ENCODE peak calls at places on chromosome 6, in eight cellular contexts. One of them, this sample, is unnamed.

GRCh38 chr6:19995575-19996257 is 158.5 kb downstream of the ID4 start:
- DNase-seq in prostate gland: no peak
- DNase-seq in stomach: no peak
- DNase-seq in GM12891: no peak
- DNase-seq in K562: peak
- DNase-seq in HepG2: no peak
- DNase-seq in endothelial cell of umbilical vein: no peak
- DNase-seq in esophagus muscularis mucosa: no peak
- DNase-seq in this sample: no peak

GRCh38 chr6:122361314-122361979 is 38.0 kb upstream of the HSF2 start:
- DNase-seq in prostate gland: no peak
- DNase-seq in stomach: no peak
- DNase-seq in GM12891: no peak
- DNase-seq in K562: peak
- DNase-seq in HepG2: no peak
- DNase-seq in endothelial cell of umbilical vein: no peak
- DNase-seq in esophagus muscularis mucosa: no peak
- DNase-seq in this sample: no peak

GRCh38 chr6:80181352-80182081 is 75.0 kb downstream of the BCKDHB start:
- DNase-seq in prostate gland: no peak
- DNase-seq in stomach: no peak
- DNase-seq in GM12891: no peak
- DNase-seq in K562: peak
- DNase-seq in HepG2: no peak
- DNase-seq in endothelial cell of umbilical vein: no peak
- DNase-seq in esophagus muscularis mucosa: no peak
- DNase-seq in this sample: no peak

GRCh38 chr6:25332671-25333071 is 53.5 kb downstream of the CARMIL1 start:
- DNase-seq in prostate gland: no peak
- DNase-seq in stomach: no peak
- DNase-seq in GM12891: no peak
- DNase-seq in K562: no peak
- DNase-seq in HepG2: no peak
- DNase-seq in endothelial cell of umbilical vein: no peak
- DNase-seq in esophagus muscularis mucosa: no peak
- DNase-seq in this sample: no peak

GRCh38 chr6:129890164-129890563 is 29.0 kb upstream of the TMEM244 start:
- DNase-seq in prostate gland: no peak
- DNase-seq in stomach: no peak
- DNase-seq in GM12891: no peak
- DNase-seq in K562: peak
- DNase-seq in HepG2: no peak
- DNase-seq in endothelial cell of umbilical vein: peak
- DNase-seq in esophagus muscularis mucosa: no peak
- DNase-seq in this sample: no peak

GRCh38 chr6:115768469-115768868 is 292.2 kb downstream of the FRK start:
- DNase-seq in prostate gland: no peak
- DNase-seq in stomach: no peak
- DNase-seq in GM12891: no peak
- DNase-seq in K562: no peak
- DNase-seq in HepG2: no peak
- DNase-seq in endothelial cell of umbilical vein: no peak
- DNase-seq in esophagus muscularis mucosa: no peak
- DNase-seq in this sample: no peak

GRCh38 chr6:112833546-112834215 is 486.6 kb downstream of the RFPL4B start:
- DNase-seq in prostate gland: no peak
- DNase-seq in stomach: no peak
- DNase-seq in GM12891: no peak
- DNase-seq in K562: no peak
- DNase-seq in HepG2: no peak
- DNase-seq in endothelial cell of umbilical vein: peak
- DNase-seq in esophagus muscularis mucosa: no peak
- DNase-seq in this sample: no peak

GRCh38 chr6:139540276-139540675 is 165.8 kb upstream of the CITED2 start:
- DNase-seq in prostate gland: no peak
- DNase-seq in stomach: peak
- DNase-seq in GM12891: no peak
- DNase-seq in K562: no peak
- DNase-seq in HepG2: no peak
- DNase-seq in endothelial cell of umbilical vein: peak
- DNase-seq in esophagus muscularis mucosa: no peak
- DNase-seq in this sample: no peak

GRCh38 chr6:16697437-16698162 is 63.7 kb downstream of the ATXN1 start:
- DNase-seq in prostate gland: no peak
- DNase-seq in stomach: no peak
- DNase-seq in GM12891: no peak
- DNase-seq in K562: no peak
- DNase-seq in HepG2: no peak
- DNase-seq in endothelial cell of umbilical vein: no peak
- DNase-seq in esophagus muscularis mucosa: no peak
- DNase-seq in this sample: no peak

GRCh38 chr6:138815797-138816528 is 20.1 kb downstream of the ECT2L start:
- DNase-seq in prostate gland: peak
- DNase-seq in stomach: no peak
- DNase-seq in GM12891: no peak
- DNase-seq in K562: peak
- DNase-seq in HepG2: peak
- DNase-seq in endothelial cell of umbilical vein: peak
- DNase-seq in esophagus muscularis mucosa: no peak
- DNase-seq in this sample: no peak

GRCh38 chr6:44256291-44257006 is 879 bp downstream of the SLC35B2 start:
- DNase-seq in prostate gland: no peak
- DNase-seq in stomach: peak
- DNase-seq in GM12891: no peak
- DNase-seq in K562: no peak
- DNase-seq in HepG2: no peak
- DNase-seq in endothelial cell of umbilical vein: no peak
- DNase-seq in esophagus muscularis mucosa: no peak
- DNase-seq in this sample: no peak

GRCh38 chr6:121851056-121851455 is 415.6 kb downstream of the GJA1 start:
- DNase-seq in prostate gland: no peak
- DNase-seq in stomach: no peak
- DNase-seq in GM12891: no peak
- DNase-seq in K562: no peak
- DNase-seq in HepG2: no peak
- DNase-seq in endothelial cell of umbilical vein: no peak
- DNase-seq in esophagus muscularis mucosa: no peak
- DNase-seq in this sample: no peak

GRCh38 chr6:124433369-124434064 is 528.7 kb upstream of the RNF217 start:
- DNase-seq in prostate gland: no peak
- DNase-seq in stomach: no peak
- DNase-seq in GM12891: no peak
- DNase-seq in K562: no peak
- DNase-seq in HepG2: no peak
- DNase-seq in endothelial cell of umbilical vein: no peak
- DNase-seq in esophagus muscularis mucosa: no peak
- DNase-seq in this sample: no peak

GRCh38 chr6:41008011-41008410 is 31.0 kb downstream of the UNC5CL start:
- DNase-seq in prostate gland: no peak
- DNase-seq in stomach: no peak
- DNase-seq in GM12891: no peak
- DNase-seq in K562: no peak
- DNase-seq in HepG2: no peak
- DNase-seq in endothelial cell of umbilical vein: no peak
- DNase-seq in esophagus muscularis mucosa: no peak
- DNase-seq in this sample: no peak

GRCh38 chr6:144896296-144896695 is 611.2 kb downstream of the UTRN start:
- DNase-seq in prostate gland: no peak
- DNase-seq in stomach: no peak
- DNase-seq in GM12891: no peak
- DNase-seq in K562: no peak
- DNase-seq in HepG2: no peak
- DNase-seq in endothelial cell of umbilical vein: no peak
- DNase-seq in esophagus muscularis mucosa: no peak
- DNase-seq in this sample: no peak

GRCh38 chr6:168216741-168217140 is 102.8 kb downstream of the DACT2 start:
- DNase-seq in prostate gland: no peak
- DNase-seq in stomach: no peak
- DNase-seq in GM12891: no peak
- DNase-seq in K562: no peak
- DNase-seq in HepG2: no peak
- DNase-seq in endothelial cell of umbilical vein: no peak
- DNase-seq in esophagus muscularis mucosa: no peak
- DNase-seq in this sample: no peak

GRCh38 chr6:52042141-52042885 is 45.1 kb downstream of the PKHD1 start:
- DNase-seq in prostate gland: no peak
- DNase-seq in stomach: no peak
- DNase-seq in GM12891: no peak
- DNase-seq in K562: no peak
- DNase-seq in HepG2: no peak
- DNase-seq in endothelial cell of umbilical vein: no peak
- DNase-seq in esophagus muscularis mucosa: no peak
- DNase-seq in this sample: no peak

GRCh38 chr6:109363753-109364152 is 18.5 kb downstream of the CD164 start:
- DNase-seq in prostate gland: no peak
- DNase-seq in stomach: no peak
- DNase-seq in GM12891: no peak
- DNase-seq in K562: no peak
- DNase-seq in HepG2: no peak
- DNase-seq in endothelial cell of umbilical vein: no peak
- DNase-seq in esophagus muscularis mucosa: no peak
- DNase-seq in this sample: no peak

DNA sequence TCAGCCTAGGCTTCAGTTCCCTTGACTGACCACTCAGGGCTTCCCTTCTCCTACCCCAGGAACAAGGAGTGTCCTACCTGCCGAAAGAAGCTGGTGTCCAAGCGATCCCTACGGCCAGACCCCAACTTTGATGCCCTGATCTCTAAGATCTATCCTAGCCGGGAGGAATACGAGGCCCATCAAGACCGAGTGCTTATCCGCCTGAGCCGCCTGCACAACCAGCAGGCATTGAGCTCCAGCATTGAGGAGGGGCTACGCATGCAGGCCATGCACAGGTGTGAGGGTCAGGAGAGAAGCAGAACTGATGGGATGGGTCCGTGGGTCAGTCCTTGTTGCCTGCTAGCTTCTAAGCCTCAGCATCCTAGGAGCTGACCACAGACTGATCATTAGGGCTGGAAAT is 1.6 kb downstream of the RING1 start:
- DNase-seq in prostate gland: no peak
- DNase-seq in stomach: no peak
- DNase-seq in GM12891: no peak
- DNase-seq in K562: no peak
- DNase-seq in HepG2: no peak
- DNase-seq in endothelial cell of umbilical vein: no peak
- DNase-seq in esophagus muscularis mucosa: no peak
- DNase-seq in this sample: no peak
- TF ChIP-seq POLR2A in prostate gland: no peak
- TF ChIP-seq POLR2A in stomach: no peak
- TF ChIP-seq POLR2A in GM12891: no peak
- TF ChIP-seq POLR2A in K562: no peak
- TF ChIP-seq POLR2A in HepG2: no peak
- TF ChIP-seq POLR2A in endothelial cell of umbilical vein: no peak
- TF ChIP-seq POLR2A in esophagus muscularis mucosa: no peak
- TF ChIP-seq POLR2A in this sample: no peak

GRCh38 chr6:131923356-131923755 is 27.8 kb downstream of the CCN2 start:
- DNase-seq in prostate gland: peak
- DNase-seq in stomach: peak
- DNase-seq in GM12891: no peak
- DNase-seq in K562: peak
- DNase-seq in HepG2: peak
- DNase-seq in endothelial cell of umbilical vein: peak
- DNase-seq in esophagus muscularis mucosa: no peak
- DNase-seq in this sample: no peak
- TF ChIP-seq POLR2AphosphoS5 in prostate gland: no peak
- TF ChIP-seq POLR2AphosphoS5 in stomach: no peak
- TF ChIP-seq POLR2AphosphoS5 in GM12891: no peak
- TF ChIP-seq POLR2AphosphoS5 in K562: no peak
- TF ChIP-seq POLR2AphosphoS5 in HepG2: no peak
- TF ChIP-seq POLR2AphosphoS5 in endothelial cell of umbilical vein: no peak
- TF ChIP-seq POLR2AphosphoS5 in esophagus muscularis mucosa: no peak
- TF ChIP-seq POLR2AphosphoS5 in this sample: no peak

GRCh38 chr6:43172127-43173007 is 1.3 kb downstream of the SRF start:
- DNase-seq in prostate gland: peak
- DNase-seq in stomach: peak
- DNase-seq in GM12891: no peak
- DNase-seq in K562: peak
- DNase-seq in HepG2: peak
- DNase-seq in endothelial cell of umbilical vein: peak
- DNase-seq in esophagus muscularis mucosa: no peak
- DNase-seq in this sample: no peak

GRCh38 chr6:43176423-43176786 is 5.3 kb downstream of the SRF start:
- DNase-seq in prostate gland: no peak
- DNase-seq in stomach: no peak
- DNase-seq in GM12891: no peak
- DNase-seq in K562: no peak
- DNase-seq in HepG2: no peak
- DNase-seq in endothelial cell of umbilical vein: no peak
- DNase-seq in esophagus muscularis mucosa: no peak
- DNase-seq in this sample: no peak

GRCh38 chr6:43175676-43176422 is 4.8 kb downstream of the SRF start:
- DNase-seq in prostate gland: no peak
- DNase-seq in stomach: no peak
- DNase-seq in GM12891: no peak
- DNase-seq in K562: no peak
- DNase-seq in HepG2: no peak
- DNase-seq in endothelial cell of umbilical vein: no peak
- DNase-seq in esophagus muscularis mucosa: no peak
- DNase-seq in this sample: no peak

GRCh38 chr6:43173496-43174262 is 2.6 kb downstream of the SRF start:
- DNase-seq in prostate gland: no peak
- DNase-seq in stomach: no peak
- DNase-seq in GM12891: no peak
- DNase-seq in K562: peak
- DNase-seq in HepG2: no peak
- DNase-seq in endothelial cell of umbilical vein: no peak
- DNase-seq in esophagus muscularis mucosa: no peak
- DNase-seq in this sample: no peak

GRCh38 chr6:43174263-43175112 is 3.4 kb downstream of the SRF start:
- DNase-seq in prostate gland: peak
- DNase-seq in stomach: peak
- DNase-seq in GM12891: peak
- DNase-seq in K562: peak
- DNase-seq in HepG2: peak
- DNase-seq in endothelial cell of umbilical vein: peak
- DNase-seq in esophagus muscularis mucosa: peak
- DNase-seq in this sample: peak
- TF ChIP-seq POLR2A in prostate gland: peak
- TF ChIP-seq POLR2A in stomach: no peak
- TF ChIP-seq POLR2A in GM12891: no peak
- TF ChIP-seq POLR2A in K562: peak
- TF ChIP-seq POLR2A in HepG2: peak
- TF ChIP-seq POLR2A in endothelial cell of umbilical vein: peak
- TF ChIP-seq POLR2A in esophagus muscularis mucosa: peak
- TF ChIP-seq POLR2A in this sample: peak

DNA sequence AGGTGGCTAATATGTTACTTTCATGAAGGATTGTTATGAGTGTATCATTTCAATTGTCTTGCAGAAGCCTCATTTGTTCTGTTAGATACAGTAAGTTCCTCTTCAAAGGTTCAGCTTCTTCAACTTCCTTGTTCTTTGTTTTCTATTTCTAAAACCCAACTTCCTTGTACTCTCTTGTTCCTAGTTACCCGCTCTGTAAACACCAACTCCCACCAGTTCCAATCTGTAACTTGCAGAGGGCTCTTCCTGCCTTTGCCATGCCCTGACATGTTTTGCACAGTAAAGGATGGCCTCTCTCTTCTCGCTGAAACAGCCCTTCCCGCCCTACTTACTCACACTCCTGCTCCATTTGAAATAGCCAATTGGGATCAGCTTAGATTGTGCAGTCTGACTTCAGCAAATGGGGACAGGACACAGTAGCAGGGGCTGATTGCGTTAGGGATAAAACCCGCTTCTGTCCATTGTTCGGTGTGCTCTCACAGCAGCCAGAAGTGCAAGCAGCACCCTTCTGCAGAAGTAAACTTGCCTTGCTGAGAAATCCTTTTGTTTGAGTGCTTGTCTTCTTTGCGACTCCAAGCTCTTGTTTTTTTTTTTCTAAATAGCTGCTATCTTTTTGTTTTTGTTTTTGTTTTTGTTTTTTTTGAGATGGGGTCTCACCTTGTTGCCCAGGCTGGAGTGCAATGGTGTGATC is 45.9 kb upstream of the POU5F1 start:
- DNase-seq in prostate gland: no peak
- DNase-seq in stomach: no peak
- DNase-seq in GM12891: no peak
- DNase-seq in K562: no peak
- DNase-seq in HepG2: no peak
- DNase-seq in endothelial cell of umbilical vein: no peak
- DNase-seq in esophagus muscularis mucosa: no peak
- DNase-seq in this sample: no peak
- TF ChIP-seq POLR2AphosphoS5 in prostate gland: peak
- TF ChIP-seq POLR2AphosphoS5 in stomach: no peak
- TF ChIP-seq POLR2AphosphoS5 in GM12891: no peak
- TF ChIP-seq POLR2AphosphoS5 in K562: no peak
- TF ChIP-seq POLR2AphosphoS5 in HepG2: no peak
- TF ChIP-seq POLR2AphosphoS5 in endothelial cell of umbilical vein: no peak
- TF ChIP-seq POLR2AphosphoS5 in esophagus muscularis mucosa: no peak
- TF ChIP-seq POLR2AphosphoS5 in this sample: no peak

This sample was measured in GM12892.